ENCODE peak calls at places on chromosomes 7 and 10, in six cellular contexts. I is HCT116, P is H1, Q is WTC11, B is K562, Z is GM12878. T is an unnamed sample.

GRCh38 chr10:51462076-51462779 is 237.2 kb downstream of the CSTF2T start:
- DNase-seq in Q (no peak), Z (no peak), I (no peak), P (no peak), B (no peak), T (no peak)

GRCh38 chr10:102421645-102422585 is 1.3 kb downstream of the FBXL15 start:
- DNase-seq in B (peak; percentile 54), I (no peak), P (no peak), Q (peak; percentile 55), Z (no peak), T (peak; percentile 28)

GRCh38 chr10:125151824-125152634 is 8.3 kb downstream of the CTBP2 start:
- DNase-seq in Q (peak; percentile 93), Z (no peak), P (peak; percentile 77), I (no peak), B (peak; percentile 48), T (no peak)

GRCh38 chr7:93921607-93922446 is at the start of gene GNG11:
- DNase-seq in B (no peak), I (no peak), Q (peak; percentile 59), P (peak; percentile 10), Z (no peak), T (no peak)

GRCh38 chr7:128832880-128833147 is 2.6 kb downstream of the FLNC start:
- DNase-seq in B (no peak), Q (no peak), Z (no peak), I (no peak), P (no peak), T (no peak)

GRCh38 chr7:41333506-41333905 is 369.4 kb downstream of the INHBA start:
- DNase-seq in I (no peak), Z (no peak), Q (no peak), P (no peak), B (no peak), T (no peak)

GRCh38 chr10:120369831-120370230 is 87.2 kb upstream of the PLPP4 start:
- DNase-seq in B (no peak), Q (no peak), P (no peak), I (no peak), Z (no peak), T (no peak)

GRCh38 chr7:66535414-66536329 is 93.0 kb upstream of the KCTD7 start:
- DNase-seq in Q (no peak), Z (no peak), P (no peak), B (no peak), I (no peak), T (peak; percentile 84)

GRCh38 chr10:52351911-52352310 is 37.8 kb downstream of the DKK1 start:
- DNase-seq in P (no peak), I (no peak), B (no peak), Q (no peak), Z (no peak), T (no peak)

GRCh38 chr7:44561962-44562621 is 11.6 kb downstream of the DDX56 start:
- DNase-seq in I (no peak), Q (no peak), P (no peak), B (peak; percentile 69), Z (no peak), T (peak; percentile 87)

GRCh38 chr10:70914316-70914864 is 26.0 kb upstream of the PCBD1 start:
- DNase-seq in Z (no peak), B (no peak), P (no peak), Q (no peak), I (no peak), T (no peak)

GRCh38 chr7:142956951-142957623 is 5.1 kb downstream of the KEL start:
- DNase-seq in Z (no peak), P (no peak), I (peak; percentile 10), B (peak; percentile 57), Q (no peak), T (no peak)

GRCh38 chr10:117222552-117223412 is 18.1 kb upstream of the SLC18A2 start:
- DNase-seq in Z (no peak), P (no peak), Q (no peak), I (no peak), B (no peak), T (no peak)

GRCh38 chr7:151601521-151602305 is 82.0 kb upstream of the RHEB start:
- DNase-seq in Q (no peak), I (no peak), B (no peak), P (no peak), Z (no peak), T (no peak)

GRCh38 chr7:82268632-82269031 is 174.9 kb downstream of the CACNA2D1 start:
- DNase-seq in P (no peak), Z (no peak), I (no peak), Q (no peak), B (no peak), T (no peak)

GRCh38 chr10:23530079-23530478 is 91.2 kb downstream of the OTUD1 start:
- DNase-seq in Z (no peak), Q (no peak), I (no peak), B (no peak), P (no peak), T (no peak)

GRCh38 chr10:28676297-28676967 is 889 bp upstream of the BAMBI start:
- DNase-seq in Z (no peak), B (no peak), Q (peak; percentile 73), I (no peak), P (no peak), T (no peak)

DNA sequence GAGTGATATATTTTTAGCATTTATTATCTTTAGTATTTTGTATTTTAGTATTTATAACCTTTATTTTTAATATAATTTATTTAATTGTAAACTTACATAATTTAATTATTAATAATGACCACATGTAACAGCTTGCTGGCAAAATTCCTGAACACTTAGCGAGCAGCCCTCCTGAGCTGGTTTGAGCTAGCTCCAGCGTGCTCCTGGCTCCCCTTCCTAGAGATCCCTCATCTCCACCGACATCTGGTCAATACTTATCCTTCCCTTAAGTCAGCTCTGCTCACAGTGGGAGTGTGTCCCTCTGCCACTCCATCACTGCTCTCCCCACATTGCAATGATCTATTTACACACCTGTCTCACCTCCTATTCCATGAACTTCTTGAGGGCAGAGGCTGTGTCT is 20.7 kb upstream of the TBXAS1 start:
- DNase-seq in I (no peak), Z (no peak), Q (no peak), P (no peak), B (no peak), T (no peak)
- TF ChIP-seq ATF3 in I (no peak), Z (no peak), Q (no peak), P (no peak), B (no peak), T (no peak)

GRCh38 chr10:11048707-11049296 is 31.1 kb downstream of the CELF2 start:
- DNase-seq in Q (no peak), Z (no peak), I (no peak), B (no peak), P (no peak), T (no peak)

GRCh38 chr10:11050301-11051000 is 32.8 kb downstream of the CELF2 start:
- DNase-seq in Q (no peak), Z (no peak), P (no peak), B (no peak), I (no peak), T (no peak)

GRCh38 chr10:11046766-11047165 is 29.1 kb downstream of the CELF2 start:
- DNase-seq in B (no peak), Q (no peak), P (no peak), Z (no peak), I (no peak), T (no peak)

GRCh38 chr10:11051001-11051324 is 33.3 kb downstream of the CELF2 start:
- DNase-seq in I (no peak), Q (no peak), P (no peak), Z (no peak), B (no peak), T (no peak)

GRCh38 chr10:11049772-11050171 is 32.1 kb downstream of the CELF2 start:
- DNase-seq in B (no peak), Q (no peak), P (no peak), I (no peak), Z (no peak), T (no peak)
- TF ChIP-seq ATF3 in B (no peak), Q (no peak), P (no peak), I (no peak), Z (no peak), T (no peak)

GRCh38 chr7:40297741-40298311 is 163.0 kb downstream of the SUGCT start:
- DNase-seq in I (no peak), Q (no peak), Z (no peak), B (no peak), P (no peak), T (no peak)

GRCh38 chr7:40300146-40300655 is 165.4 kb downstream of the SUGCT start:
- DNase-seq in Z (no peak), P (no peak), B (no peak), Q (no peak), I (no peak), T (no peak)

GRCh38 chr7:40298421-40298820 is 163.6 kb downstream of the SUGCT start:
- DNase-seq in I (no peak), B (no peak), Z (no peak), Q (no peak), P (no peak), T (no peak)

GRCh38 chr7:40301486-40302065 is 166.8 kb downstream of the SUGCT start:
- DNase-seq in Q (no peak), Z (no peak), B (no peak), I (no peak), P (no peak), T (no peak)

DNA sequence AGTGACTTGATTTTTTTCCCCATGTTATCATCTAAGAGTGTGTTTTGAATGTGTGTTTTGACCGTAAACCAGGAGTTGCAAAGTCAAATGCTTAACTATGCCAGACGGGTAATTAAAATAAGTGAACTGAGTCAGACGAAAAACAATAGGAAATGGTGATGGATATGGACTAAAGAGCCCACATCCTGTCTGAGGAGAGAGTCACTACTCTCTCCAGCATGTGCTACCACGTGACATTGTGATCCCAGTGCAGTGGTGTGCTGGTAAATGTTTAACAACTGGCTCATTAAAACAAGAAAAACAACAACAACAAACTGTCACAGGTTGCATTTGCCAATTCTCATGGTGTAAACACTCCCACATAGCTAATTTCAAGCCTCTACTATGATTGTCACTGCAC is 164.3 kb downstream of the SUGCT start:
- DNase-seq in Z (no peak), I (no peak), P (peak; percentile 7), B (no peak), Q (no peak), T (no peak)
- TF ChIP-seq ATF3 in Z (no peak), I (no peak), P (no peak), B (no peak), Q (no peak), T (no peak)

GRCh38 chr7:152894295-152895170 is 135.0 kb downstream of the ACTR3B start:
- DNase-seq in B (peak; percentile 94), Q (peak; percentile 60), P (no peak), Z (no peak), I (no peak), T (peak; percentile 21)
- TF ChIP-seq ATF3 in B (no peak), Q (no peak), P (no peak), Z (no peak), I (no peak), T (no peak)

DNA sequence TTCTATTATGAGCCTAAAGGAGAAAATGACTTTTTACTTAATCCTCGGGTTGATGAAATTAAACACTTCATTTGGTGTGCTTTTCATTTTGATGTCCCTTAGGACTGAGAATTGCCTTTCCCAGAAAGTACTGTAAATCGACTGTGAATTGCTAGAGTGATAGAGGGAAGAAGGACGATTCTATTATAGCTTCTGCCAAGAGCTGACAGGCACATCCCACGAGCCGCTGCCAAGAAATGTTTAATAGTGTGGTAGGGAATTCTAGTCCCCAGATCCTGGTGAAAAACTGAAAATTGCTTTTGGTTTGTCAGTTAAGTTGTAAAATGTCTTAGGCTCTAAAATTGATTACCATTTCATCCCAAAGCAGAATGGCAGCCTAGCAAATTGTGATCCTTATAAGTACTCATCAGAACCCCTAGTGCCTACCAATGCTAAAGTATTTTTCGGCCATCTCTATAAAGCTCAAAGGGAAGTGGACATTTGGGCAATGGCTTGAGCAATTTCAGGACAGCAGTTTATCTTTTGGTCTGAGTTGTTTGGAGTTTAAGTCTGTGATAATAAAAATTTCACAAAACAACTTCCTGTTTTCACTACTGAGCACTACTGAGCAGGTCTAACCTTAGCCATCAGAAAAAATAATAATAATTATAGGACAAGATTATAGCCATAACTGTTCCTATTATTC is 44.6 kb upstream of the HYCC1 start:
- DNase-seq in B (no peak), Q (no peak), Z (no peak), P (no peak), I (no peak), T (no peak)
- TF ChIP-seq ATF3 in B (no peak), Q (no peak), Z (no peak), P (no peak), I (no peak), T (no peak)

T was measured in HepG2.